ENCODE peak calls at places on chromosomes 11 and 22, in seven cellular contexts. E is stimulated activated CD8-positive, alpha-beta memory T cell treated with anti-CD3 and anti-CD28 coated beads, Interleukin-4, amount 100 ng/mL, for 4 hours; Z is stimulated activated CD4-positive, alpha-beta T cell treated with anti-CD3 and anti-CD28 coated beads, Interleukin-1b, Interleukin-23, amount 100 ng/mL, for 1 hour; U is RWPE1; B is HT1080; M is OCI-M1; F is thoracic aorta. P is an unnamed sample.

GRCh38 chr11:94650756-94651155 is 83.6 kb downstream of the PIWIL4 start:
- DNase-seq in E (no peak), F (no peak), M (no peak), Z (no peak), B (no peak), U (no peak), P (no peak)

GRCh38 chr11:61541568-61541967 is 33.0 kb downstream of the LRRC10B start:
- DNase-seq in U (peak; percentile 45), M (peak; percentile 74), Z (no peak), B (peak; percentile 56), F (no peak), E (no peak), P (no peak)

GRCh38 chr11:134224710-134225662 is 515 bp downstream of the VPS26B start:
- DNase-seq in U (peak; percentile 12), Z (peak; percentile 27), F (peak; percentile 22), B (peak; percentile 19), E (peak; percentile 35), M (peak; percentile 72), P (peak; percentile 38)

GRCh38 chr22:40757071-40757470 is 62.1 kb downstream of the SLC25A17 start:
- DNase-seq in F (no peak), E (no peak), U (peak; percentile 18), M (no peak), Z (no peak), B (no peak), P (peak; percentile 63)

GRCh38 chr11:48001438-48002021 is 21.2 kb downstream of the PTPRJ start:
- DNase-seq in E (peak; percentile 71), B (peak; percentile 35), M (peak; percentile 27), Z (no peak), U (no peak), F (no peak), P (peak; percentile 79)

GRCh38 chr11:70141490-70142014 is 61.5 kb upstream of the FADD start:
- DNase-seq in B (no peak), U (no peak), F (no peak), M (no peak), Z (no peak), E (no peak), P (no peak)

GRCh38 chr11:119389611-119390254 is 8.2 kb upstream of the USP2 start:
- DNase-seq in E (no peak), F (no peak), B (no peak), U (no peak), M (peak; percentile 48), Z (no peak), P (no peak)

GRCh38 chr11:1882265-1883238 is 9.1 kb downstream of the PRR33 start:
- DNase-seq in M (peak; percentile 79), E (peak; percentile 47), B (peak; percentile 64), U (peak; percentile 82), Z (peak; percentile 81), F (no peak), P (no peak)

GRCh38 chr11:122604626-122605025 is 50.9 kb upstream of the UBASH3B start:
- DNase-seq in E (no peak), B (no peak), Z (no peak), M (no peak), U (no peak), F (no peak), P (peak; percentile 73)

GRCh38 chr11:107951105-107951504 is 22.9 kb downstream of the RAB39A start:
- DNase-seq in B (no peak), F (no peak), Z (no peak), M (no peak), E (no peak), U (no peak), P (peak; percentile 47)

GRCh38 chr22:32482708-32483107 is 8.1 kb downstream of the FBXO7 start:
- DNase-seq in E (no peak), Z (no peak), F (no peak), U (no peak), B (no peak), M (peak; percentile 87), P (no peak)

GRCh38 chr22:18035740-18036139 is 11.4 kb upstream of the MICAL3 start:
- DNase-seq in U (peak; percentile 71), B (no peak), E (no peak), M (peak; percentile 25), Z (no peak), F (no peak), P (no peak)

GRCh38 chr11:43922295-43922648 is 20.2 kb upstream of the C11orf96 start:
- DNase-seq in F (no peak), B (no peak), M (no peak), U (no peak), Z (no peak), E (no peak), P (no peak)

GRCh38 chr11:65505434-65506315 is 6.8 kb downstream of the MALAT1 start:
- DNase-seq in M (peak; percentile 72), F (no peak), B (peak; percentile 43), E (no peak), Z (no peak), U (no peak), P (peak; percentile 38)

GRCh38 chr11:124285610-124286344 is 28.0 kb downstream of the OR8D1 start:
- DNase-seq in U (no peak), F (no peak), E (no peak), Z (no peak), B (peak; percentile 44), M (no peak), P (no peak)

GRCh38 chr22:30876925-30877553 is 91.5 kb downstream of the MORC2 start:
- DNase-seq in B (no peak), Z (no peak), E (no peak), M (no peak), U (no peak), F (no peak), P (peak; percentile 91)

GRCh38 chr11:78244080-78244479 is 55.4 kb downstream of the USP35 start:
- DNase-seq in M (no peak), U (no peak), Z (no peak), F (no peak), B (no peak), E (no peak), P (peak; percentile 57)

GRCh38 chr22:37896181-37896592 is 9.9 kb upstream of the MICALL1 start:
- DNase-seq in M (no peak), E (no peak), U (peak; percentile 84), F (no peak), B (peak; percentile 68), Z (no peak), P (no peak)

GRCh38 chr11:110219011-110219785 is 77.2 kb downstream of the RDX start:
- DNase-seq in E (no peak), B (peak; percentile 44), M (no peak), Z (no peak), U (no peak), F (no peak), P (no peak)

GRCh38 chr11:125925247-125925740 is 20.6 kb upstream of the VSIG10L2 start:
- DNase-seq in U (no peak), Z (no peak), M (no peak), B (no peak), E (no peak), F (no peak), P (no peak)

GRCh38 chr22:19149047-19149883 is 827 bp downstream of the GSC2 start:
- DNase-seq in B (no peak), M (no peak), Z (no peak), U (no peak), E (no peak), F (no peak), P (peak; percentile 23)

P was measured in NCI-H2171 treated with DMSO at 0.1 percent for 48 hours.